ENCODE peak calls at places on chromosome 16, in eight cellular contexts. C is lower leg skin, W is H54, T is heart left ventricle, Q is suprapubic skin, Z is tibial nerve, H is HCT116, S is adrenal gland. I is an unnamed sample.

GRCh38 chr16:69937465-69937951 is 13.6 kb upstream of the CLEC18A start:
- DNase-seq in C (no peak), W (no peak), T (no peak), Q (no peak), Z (no peak), H (no peak), S (no peak), I (no peak)

GRCh38 chr16:81905277-81905676 is 106.0 kb downstream of the SDR42E1 start:
- DNase-seq in C (no peak), W (no peak), T (no peak), Q (no peak), Z (no peak), H (no peak), S (no peak), I (no peak)

GRCh38 chr16:53305743-53306142 is 128.5 kb upstream of the RBL2 start:
- DNase-seq in C (no peak), W (no peak), T (no peak), Q (no peak), Z (no peak), H (no peak), S (no peak), I (no peak)

GRCh38 chr16:590165-590874 is 454 bp downstream of the RAB40C start:
- DNase-seq in C (peak), W (no peak), T (peak), Q (peak), Z (no peak), H (no peak), S (no peak), I (no peak)

GRCh38 chr16:13118091-13118490 is 216.7 kb downstream of the SHISA9 start:
- DNase-seq in C (no peak), W (no peak), T (no peak), Q (no peak), Z (no peak), H (no peak), S (no peak), I (no peak)

GRCh38 chr16:69346683-69347082 is 4.9 kb downstream of the TMED6 start:
- DNase-seq in C (no peak), W (no peak), T (no peak), Q (no peak), Z (no peak), H (no peak), S (no peak), I (no peak)

GRCh38 chr16:6066601-6067000 is 969.0 kb upstream of the EEF2KMT start:
- DNase-seq in C (no peak), W (no peak), T (no peak), Q (no peak), Z (no peak), H (no peak), S (no peak), I (no peak)

GRCh38 chr16:85437161-85438052 is 175.7 kb upstream of the GSE1 start:
- DNase-seq in C (no peak), W (no peak), T (no peak), Q (peak), Z (no peak), H (no peak), S (no peak), I (no peak)

GRCh38 chr16:82936941-82937551 is 310.3 kb downstream of the CDH13 start:
- DNase-seq in C (no peak), W (peak), T (no peak), Q (no peak), Z (no peak), H (no peak), S (no peak), I (no peak)

GRCh38 chr16:86664518-86665318 is 86.4 kb downstream of the FOXL1 start:
- DNase-seq in C (peak), W (peak), T (no peak), Q (no peak), Z (no peak), H (peak), S (no peak), I (peak)

GRCh38 chr16:68319185-68319908 is 8.5 kb downstream of the PRMT7 start:
- DNase-seq in C (no peak), W (no peak), T (no peak), Q (no peak), Z (no peak), H (no peak), S (no peak), I (no peak)

GRCh38 chr16:29900102-29900887 is at the start of gene ASPHD1:
- DNase-seq in C (peak), W (peak), T (peak), Q (no peak), Z (peak), H (peak), S (peak), I (peak)

GRCh38 chr16:26281681-26282080 is 589.9 kb downstream of the HS3ST4 start:
- DNase-seq in C (no peak), W (no peak), T (no peak), Q (no peak), Z (no peak), H (no peak), S (no peak), I (no peak)

GRCh38 chr16:73196670-73197069 is 148.7 kb upstream of the ZFHX3 start:
- DNase-seq in C (no peak), W (peak), T (peak), Q (peak), Z (peak), H (peak), S (peak), I (peak)

GRCh38 chr16:77856455-77857138 is 68.2 kb downstream of the VAT1L start:
- DNase-seq in C (peak), W (no peak), T (no peak), Q (no peak), Z (no peak), H (no peak), S (no peak), I (no peak)

GRCh38 chr16:21156767-21157467 is 1.6 kb upstream of the LDAF1 start:
- DNase-seq in C (no peak), W (peak), T (peak), Q (no peak), Z (no peak), H (peak), S (no peak), I (peak)

GRCh38 chr16:67339453-67339852 is 12.8 kb downstream of the LRRC36 start:
- DNase-seq in C (no peak), W (no peak), T (no peak), Q (no peak), Z (no peak), H (peak), S (no peak), I (no peak)

GRCh38 chr16:26795184-26795583 is 271.5 kb upstream of the C16orf82 start:
- DNase-seq in C (no peak), W (no peak), T (no peak), Q (no peak), Z (no peak), H (no peak), S (no peak), I (no peak)

GRCh38 chr16:66486199-66486772 is 59.2 kb downstream of the BEAN1 start:
- DNase-seq in C (peak), W (no peak), T (no peak), Q (peak), Z (no peak), H (no peak), S (no peak), I (no peak)

GRCh38 chr16:27639588-27640276 is 89.8 kb downstream of the KATNIP start:
- DNase-seq in C (no peak), W (peak), T (no peak), Q (no peak), Z (no peak), H (peak), S (no peak), I (peak)

GRCh38 chr16:58187092-58187491 is 10.8 kb downstream of the CSNK2A2 start:
- DNase-seq in C (no peak), W (no peak), T (no peak), Q (no peak), Z (no peak), H (no peak), S (no peak), I (no peak)

GRCh38 chr16:53433930-53434435 is 288 bp upstream of the RBL2 start:
- DNase-seq in C (no peak), W (no peak), T (peak), Q (no peak), Z (no peak), H (peak), S (no peak), I (no peak)

GRCh38 chr16:17937003-17937402 is 399.5 kb downstream of the NPIPA8 start:
- DNase-seq in C (no peak), W (no peak), T (no peak), Q (no peak), Z (no peak), H (no peak), S (no peak), I (no peak)

DNA sequence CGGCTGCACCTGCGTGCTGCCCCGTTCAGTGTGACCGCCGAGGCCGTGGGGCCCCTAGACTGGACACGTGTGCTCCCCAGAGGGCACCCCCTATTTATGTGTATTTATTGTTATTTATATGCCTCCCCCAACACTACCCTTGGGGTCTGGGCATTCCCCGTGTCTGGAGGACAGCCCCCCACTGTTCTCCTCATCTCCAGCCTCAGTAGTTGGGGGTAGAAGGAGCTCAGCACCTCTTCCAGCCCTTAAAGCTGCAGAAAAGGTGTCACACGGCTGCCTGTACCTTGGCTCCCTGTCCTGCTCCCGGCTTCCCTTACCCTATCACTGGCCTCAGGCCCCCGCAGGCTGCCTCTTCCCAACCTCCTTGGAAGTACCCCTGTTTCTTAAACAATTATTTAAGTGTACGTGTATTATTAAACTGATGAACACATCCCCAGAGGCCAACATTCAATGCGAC is 1.7 kb downstream of the IL17C start:
- DNase-seq in C (no peak), W (no peak), T (no peak), Q (no peak), Z (no peak), H (no peak), S (no peak), I (no peak)
- TF ChIP-seq POLR2A in C (no peak), W (no peak), T (no peak), Q (no peak), Z (no peak), H (no peak), S (no peak), I (no peak)

GRCh38 chr16:23134274-23134673 is 15.0 kb downstream of the USP31 start:
- DNase-seq in C (no peak), W (no peak), T (peak), Q (peak), Z (no peak), H (no peak), S (peak), I (peak)

GRCh38 chr16:23132921-23133532 is 16.2 kb downstream of the USP31 start:
- DNase-seq in C (no peak), W (no peak), T (peak), Q (no peak), Z (no peak), H (no peak), S (no peak), I (no peak)

GRCh38 chr16:23131436-23131835 is 17.8 kb downstream of the USP31 start:
- DNase-seq in C (no peak), W (no peak), T (no peak), Q (no peak), Z (no peak), H (no peak), S (no peak), I (no peak)

GRCh38 chr16:23131036-23131435 is 18.2 kb downstream of the USP31 start:
- DNase-seq in C (no peak), W (no peak), T (no peak), Q (no peak), Z (no peak), H (no peak), S (no peak), I (no peak)

GRCh38 chr16:23131841-23132576 is 17.2 kb downstream of the USP31 start:
- DNase-seq in C (no peak), W (no peak), T (no peak), Q (no peak), Z (no peak), H (no peak), S (no peak), I (no peak)
- TF ChIP-seq POLR2A in C (no peak), W (no peak), T (no peak), Q (no peak), Z (no peak), H (no peak), S (no peak), I (no peak)

DNA sequence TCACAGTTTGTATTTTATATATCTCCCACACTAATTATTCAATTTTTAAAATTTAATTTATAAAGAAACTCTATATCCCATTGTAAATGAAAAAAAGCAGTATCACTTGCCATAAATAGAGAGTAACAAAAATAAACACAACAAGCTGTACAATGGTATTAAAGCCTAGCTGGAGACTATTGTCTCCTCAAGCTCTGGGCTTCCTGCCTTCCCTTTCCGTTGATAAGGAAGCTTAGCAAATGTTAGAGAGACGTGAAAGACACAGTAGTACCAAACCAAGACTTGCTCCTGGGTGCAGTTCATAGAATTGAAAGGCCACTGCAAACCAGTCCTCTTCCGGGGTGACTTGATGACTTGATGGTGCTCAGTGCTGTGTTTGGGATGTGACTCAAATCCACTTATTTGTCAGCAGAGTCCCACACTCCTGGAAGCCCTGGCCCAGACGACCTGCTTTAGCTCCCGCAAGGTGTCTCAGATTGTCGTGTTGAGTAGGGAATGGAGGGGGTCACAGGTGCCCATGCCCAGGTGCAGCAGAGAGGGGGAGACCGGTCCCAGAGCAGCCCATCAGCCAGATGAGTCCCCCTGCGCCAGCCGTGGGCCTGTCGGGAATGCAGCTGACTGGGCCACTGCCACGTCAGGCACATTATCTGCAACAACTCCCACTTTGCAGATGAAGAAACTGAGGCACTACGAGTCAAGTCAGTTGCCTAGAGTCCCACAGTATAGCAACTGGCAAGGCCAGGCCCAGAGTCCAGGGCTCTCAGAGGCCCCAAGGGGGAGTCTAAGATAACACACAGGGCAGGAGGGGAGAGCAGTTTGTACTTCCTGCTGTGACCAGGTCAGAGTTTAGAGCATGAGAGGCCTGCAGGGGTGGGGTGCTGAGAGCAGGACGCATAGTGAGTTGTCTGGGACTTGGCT is 40.5 kb downstream of the PSME3IP1 start:
- DNase-seq in C (peak), W (no peak), T (no peak), Q (no peak), Z (no peak), H (no peak), S (no peak), I (peak)
- TF ChIP-seq POLR2A in C (no peak), W (no peak), T (no peak), Q (no peak), Z (no peak), H (no peak), S (no peak), I (no peak)

DNA sequence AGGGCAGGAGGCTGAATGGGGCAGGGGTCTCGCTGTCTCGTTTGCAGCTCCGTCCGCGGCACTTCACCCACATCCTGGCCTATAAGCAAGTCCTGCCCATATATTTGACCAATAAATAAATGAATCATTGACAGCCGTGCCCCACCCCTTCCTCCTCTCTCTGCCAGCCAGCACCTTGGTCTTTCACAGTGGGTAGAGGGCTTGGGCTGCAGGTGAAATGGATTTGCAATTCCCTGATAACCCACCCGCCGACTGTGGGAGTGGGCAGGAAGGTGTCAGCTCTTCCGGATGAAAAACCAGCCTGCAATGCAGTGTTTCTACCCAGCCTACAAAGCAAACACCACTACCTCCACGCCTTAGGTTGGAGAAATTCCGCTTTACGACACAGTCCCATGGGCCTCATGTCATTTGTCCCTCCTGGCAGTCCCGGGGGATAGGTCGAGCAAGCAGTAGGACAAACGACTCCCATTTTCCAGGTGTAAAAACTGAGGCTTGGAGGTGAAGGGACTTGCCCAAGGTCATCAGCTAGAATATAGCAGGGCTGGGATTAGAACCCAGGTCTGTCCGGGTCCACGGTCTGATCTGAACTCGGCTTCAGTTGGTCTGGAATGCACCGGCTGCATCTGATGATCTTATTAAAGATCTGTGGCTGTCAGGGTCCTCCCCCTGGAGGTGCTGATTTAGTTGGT is 79.0 kb downstream of the ABCC1 start:
- DNase-seq in C (no peak), W (no peak), T (no peak), Q (no peak), Z (no peak), H (no peak), S (no peak), I (no peak)
- TF ChIP-seq POLR2A in C (no peak), W (no peak), T (no peak), Q (no peak), Z (no peak), H (no peak), S (no peak), I (no peak)

GRCh38 chr16:2777231-2777902 is at the start of gene ELOB:
- DNase-seq in C (peak), W (peak), T (peak), Q (peak), Z (peak), H (peak), S (peak), I (peak)
- TF ChIP-seq POLR2A in C (peak), W (peak), T (peak), Q (peak), Z (peak), H (peak), S (peak), I (peak)

GRCh38 chr16:11253009-11253994 is 2.7 kb downstream of the SOCS1 start:
- DNase-seq in C (no peak), W (no peak), T (no peak), Q (no peak), Z (no peak), H (no peak), S (no peak), I (no peak)
- TF ChIP-seq POLR2A in C (no peak), W (no peak), T (no peak), Q (no peak), Z (no peak), H (no peak), S (no peak), I (peak)

GRCh38 chr16:89114159-89114981 is 20.7 kb downstream of the ACSF3 start:
- DNase-seq in C (no peak), W (no peak), T (no peak), Q (no peak), Z (no peak), H (no peak), S (no peak), I (no peak)

GRCh38 chr16:89113661-89114060 is 20.0 kb downstream of the ACSF3 start:
- DNase-seq in C (no peak), W (no peak), T (no peak), Q (no peak), Z (no peak), H (no peak), S (no peak), I (no peak)

GRCh38 chr16:89117239-89117974 is 23.8 kb downstream of the ACSF3 start:
- DNase-seq in C (no peak), W (no peak), T (peak), Q (no peak), Z (no peak), H (no peak), S (no peak), I (no peak)

GRCh38 chr16:89116341-89117238 is 22.9 kb downstream of the ACSF3 start:
- DNase-seq in C (no peak), W (no peak), T (peak), Q (no peak), Z (no peak), H (no peak), S (no peak), I (no peak)

GRCh38 chr16:89115216-89115949 is 21.7 kb downstream of the ACSF3 start:
- DNase-seq in C (peak), W (no peak), T (peak), Q (peak), Z (peak), H (no peak), S (peak), I (peak)
- TF ChIP-seq POLR2A in C (no peak), W (no peak), T (no peak), Q (no peak), Z (no peak), H (no peak), S (no peak), I (no peak)

DNA sequence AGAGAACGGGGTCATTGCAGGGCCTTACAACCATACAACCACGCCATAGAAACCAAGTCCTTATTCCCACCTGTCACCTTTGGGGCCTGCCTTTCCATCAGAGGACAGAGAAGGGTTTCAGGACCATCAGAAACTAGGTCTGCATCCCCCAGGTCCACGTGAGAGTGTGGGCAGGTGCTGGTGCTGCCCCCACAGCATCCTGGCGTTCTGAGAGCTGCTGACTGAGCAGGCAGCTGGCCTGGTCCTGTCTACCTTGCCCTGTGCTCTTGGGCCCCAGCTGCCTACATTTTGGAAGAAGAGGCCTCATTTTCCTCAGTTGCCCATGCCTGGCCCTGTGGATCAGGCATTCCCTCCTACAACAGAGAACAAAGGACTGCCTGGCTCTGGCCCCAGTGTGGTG is 21.6 kb downstream of the ZNF276 start:
- DNase-seq in C (no peak), W (no peak), T (no peak), Q (no peak), Z (no peak), H (no peak), S (no peak), I (no peak)
- TF ChIP-seq POLR2A in C (no peak), W (no peak), T (no peak), Q (no peak), Z (no peak), H (no peak), S (no peak), I (no peak)

GRCh38 chr16:75758215-75758614 is 31.9 kb upstream of the CPHXL start:
- DNase-seq in C (no peak), W (no peak), T (no peak), Q (no peak), Z (no peak), H (no peak), S (no peak), I (no peak)

GRCh38 chr16:75760018-75760519 is 33.8 kb upstream of the CPHXL start:
- DNase-seq in C (no peak), W (no peak), T (no peak), Q (no peak), Z (no peak), H (no peak), S (no peak), I (no peak)

GRCh38 chr16:75750516-75750915 is 24.2 kb upstream of the CPHXL start:
- DNase-seq in C (no peak), W (no peak), T (no peak), Q (no peak), Z (no peak), H (no peak), S (no peak), I (no peak)

DNA sequence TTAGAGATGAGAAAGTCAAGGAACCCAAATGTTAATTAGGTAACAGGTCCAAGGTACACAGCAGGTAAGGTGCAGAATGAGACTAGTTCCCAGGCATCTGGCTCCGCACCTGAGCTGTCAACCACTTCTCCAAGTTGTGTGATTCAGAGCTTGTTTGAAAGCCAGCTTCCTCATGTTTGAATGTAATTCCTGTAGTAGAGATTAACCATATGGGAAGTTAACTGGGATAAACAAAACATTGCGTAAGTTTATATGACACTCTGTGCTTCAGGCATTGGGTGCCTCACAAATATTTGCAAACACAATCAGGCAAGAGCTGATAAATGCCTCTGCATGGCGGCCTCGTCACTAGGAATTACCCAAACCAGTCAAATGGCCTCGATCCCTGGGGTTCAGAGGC is 27.8 kb upstream of the CPHXL start:
- DNase-seq in C (no peak), W (no peak), T (no peak), Q (no peak), Z (no peak), H (no peak), S (no peak), I (no peak)
- TF ChIP-seq POLR2A in C (no peak), W (no peak), T (no peak), Q (no peak), Z (no peak), H (no peak), S (no peak), I (no peak)

I was measured in erythroblast.